ENCODE peak calls at places on chromosomes 11 and 22, in seven cellular contexts. One of them, this sample, is unnamed.

GRCh38 chr11:120134106-120134930 is 3.6 kb downstream of the TRIM29 start:
- DNase-seq in GM12878: no peak
- DNase-seq in SK-N-SH: peak
- DNase-seq in K562: no peak
- DNase-seq in H1: no peak
- DNase-seq in HepG2: no peak
- DNase-seq in HCT116: no peak
- DNase-seq in this sample: no peak

GRCh38 chr11:112321521-112322172 is 61.0 kb upstream of the PLET1 start:
- DNase-seq in H1: peak
- DNase-seq in GM12878: peak
- DNase-seq in HCT116: peak
- DNase-seq in K562: no peak
- DNase-seq in HepG2: peak
- DNase-seq in SK-N-SH: no peak
- DNase-seq in this sample: no peak

GRCh38 chr22:49589301-49589700 is 238.4 kb downstream of the BRD1 start:
- DNase-seq in H1: no peak
- DNase-seq in HepG2: no peak
- DNase-seq in SK-N-SH: no peak
- DNase-seq in HCT116: no peak
- DNase-seq in K562: no peak
- DNase-seq in GM12878: no peak
- DNase-seq in this sample: no peak

GRCh38 chr22:44625981-44626687 is 75.9 kb upstream of the PRR5 start:
- DNase-seq in GM12878: peak
- DNase-seq in HCT116: peak
- DNase-seq in K562: peak
- DNase-seq in SK-N-SH: peak
- DNase-seq in HepG2: peak
- DNase-seq in H1: peak
- DNase-seq in this sample: peak

GRCh38 chr11:103671143-103671651 is 365.2 kb upstream of the DDI1 start:
- DNase-seq in HepG2: no peak
- DNase-seq in HCT116: no peak
- DNase-seq in K562: no peak
- DNase-seq in SK-N-SH: no peak
- DNase-seq in H1: no peak
- DNase-seq in GM12878: no peak
- DNase-seq in this sample: no peak

GRCh38 chr11:76662656-76663460 is 7.7 kb downstream of the LRRC32 start:
- DNase-seq in SK-N-SH: no peak
- DNase-seq in K562: no peak
- DNase-seq in H1: no peak
- DNase-seq in HepG2: no peak
- DNase-seq in HCT116: no peak
- DNase-seq in GM12878: no peak
- DNase-seq in this sample: no peak

GRCh38 chr11:14499178-14499559 is 442 bp downstream of the COPB1 start:
- DNase-seq in SK-N-SH: no peak
- DNase-seq in K562: peak
- DNase-seq in HepG2: peak
- DNase-seq in GM12878: no peak
- DNase-seq in H1: no peak
- DNase-seq in HCT116: no peak
- DNase-seq in this sample: no peak

GRCh38 chr22:25564320-25564978 is at the start of gene GRK3:
- DNase-seq in HCT116: peak
- DNase-seq in H1: peak
- DNase-seq in K562: peak
- DNase-seq in HepG2: no peak
- DNase-seq in GM12878: no peak
- DNase-seq in SK-N-SH: peak
- DNase-seq in this sample: peak

GRCh38 chr11:104432981-104433380 is 269.0 kb upstream of the PDGFD start:
- DNase-seq in HCT116: no peak
- DNase-seq in HepG2: no peak
- DNase-seq in H1: no peak
- DNase-seq in SK-N-SH: peak
- DNase-seq in K562: no peak
- DNase-seq in GM12878: no peak
- DNase-seq in this sample: no peak

GRCh38 chr22:28332410-28332809 is 347.2 kb downstream of the TTC28 start:
- DNase-seq in K562: no peak
- DNase-seq in SK-N-SH: no peak
- DNase-seq in GM12878: no peak
- DNase-seq in H1: no peak
- DNase-seq in HepG2: no peak
- DNase-seq in HCT116: no peak
- DNase-seq in this sample: no peak

GRCh38 chr11:121291896-121292502 is 572 bp upstream of the SC5D start:
- DNase-seq in K562: no peak
- DNase-seq in H1: no peak
- DNase-seq in GM12878: peak
- DNase-seq in HCT116: no peak
- DNase-seq in HepG2: no peak
- DNase-seq in SK-N-SH: peak
- DNase-seq in this sample: no peak

GRCh38 chr11:60783911-60784310 is 1.2 kb upstream of the MS4A10 start:
- DNase-seq in K562: no peak
- DNase-seq in SK-N-SH: no peak
- DNase-seq in H1: no peak
- DNase-seq in HCT116: no peak
- DNase-seq in HepG2: no peak
- DNase-seq in GM12878: no peak
- DNase-seq in this sample: no peak

GRCh38 chr11:13289081-13289480 is 11.5 kb downstream of the BMAL1 start:
- DNase-seq in HCT116: no peak
- DNase-seq in GM12878: no peak
- DNase-seq in H1: no peak
- DNase-seq in SK-N-SH: peak
- DNase-seq in HepG2: no peak
- DNase-seq in K562: no peak
- DNase-seq in this sample: peak

GRCh38 chr11:34341096-34341495 is 16.7 kb downstream of the ABTB2 start:
- DNase-seq in H1: no peak
- DNase-seq in K562: no peak
- DNase-seq in GM12878: no peak
- DNase-seq in SK-N-SH: no peak
- DNase-seq in HepG2: no peak
- DNase-seq in HCT116: no peak
- DNase-seq in this sample: no peak

GRCh38 chr11:9461068-9461759 is 402 bp downstream of the ZNF143 start:
- DNase-seq in H1: no peak
- DNase-seq in K562: peak
- DNase-seq in HepG2: peak
- DNase-seq in SK-N-SH: peak
- DNase-seq in HCT116: no peak
- DNase-seq in GM12878: peak
- DNase-seq in this sample: peak

GRCh38 chr11:95576149-95576851 is 213.3 kb downstream of the FAM76B start:
- DNase-seq in K562: no peak
- DNase-seq in GM12878: no peak
- DNase-seq in H1: no peak
- DNase-seq in HCT116: no peak
- DNase-seq in SK-N-SH: no peak
- DNase-seq in HepG2: no peak
- DNase-seq in this sample: no peak

GRCh38 chr11:75583710-75584658 is 21.9 kb downstream of the SERPINH1 start:
- DNase-seq in H1: no peak
- DNase-seq in K562: peak
- DNase-seq in GM12878: no peak
- DNase-seq in SK-N-SH: peak
- DNase-seq in HepG2: no peak
- DNase-seq in HCT116: no peak
- DNase-seq in this sample: peak
- TF ChIP-seq JUND in H1: no peak
- TF ChIP-seq JUND in K562: no peak
- TF ChIP-seq JUND in GM12878: no peak
- TF ChIP-seq JUND in SK-N-SH: no peak
- TF ChIP-seq JUND in HepG2: no peak
- TF ChIP-seq JUND in HCT116: no peak
- TF ChIP-seq JUND in this sample: no peak

GRCh38 chr22:42270178-42270511 is 308 bp downstream of the TCF20 start:
- DNase-seq in K562: peak
- DNase-seq in HepG2: no peak
- DNase-seq in HCT116: peak
- DNase-seq in H1: no peak
- DNase-seq in SK-N-SH: no peak
- DNase-seq in GM12878: no peak
- DNase-seq in this sample: peak

GRCh38 chr22:42268852-42269406 is 1.5 kb downstream of the TCF20 start:
- DNase-seq in GM12878: no peak
- DNase-seq in H1: no peak
- DNase-seq in K562: no peak
- DNase-seq in HepG2: no peak
- DNase-seq in SK-N-SH: peak
- DNase-seq in HCT116: no peak
- DNase-seq in this sample: no peak

GRCh38 chr22:42271191-42271813 is 849 bp upstream of the TCF20 start:
- DNase-seq in HCT116: no peak
- DNase-seq in SK-N-SH: no peak
- DNase-seq in HepG2: no peak
- DNase-seq in GM12878: no peak
- DNase-seq in H1: no peak
- DNase-seq in K562: no peak
- DNase-seq in this sample: no peak

GRCh38 chr22:42270512-42271190 is at the start of gene TCF20:
- DNase-seq in SK-N-SH: peak
- DNase-seq in GM12878: no peak
- DNase-seq in HCT116: peak
- DNase-seq in HepG2: peak
- DNase-seq in H1: no peak
- DNase-seq in K562: peak
- DNase-seq in this sample: peak

GRCh38 chr22:42269407-42270177 is 861 bp downstream of the TCF20 start:
- DNase-seq in SK-N-SH: peak
- DNase-seq in H1: no peak
- DNase-seq in GM12878: no peak
- DNase-seq in HepG2: peak
- DNase-seq in K562: peak
- DNase-seq in HCT116: peak
- DNase-seq in this sample: peak
- TF ChIP-seq JUND in SK-N-SH: no peak
- TF ChIP-seq JUND in H1: no peak
- TF ChIP-seq JUND in GM12878: no peak
- TF ChIP-seq JUND in HepG2: no peak
- TF ChIP-seq JUND in K562: no peak
- TF ChIP-seq JUND in HCT116: no peak
- TF ChIP-seq JUND in this sample: no peak

DNA sequence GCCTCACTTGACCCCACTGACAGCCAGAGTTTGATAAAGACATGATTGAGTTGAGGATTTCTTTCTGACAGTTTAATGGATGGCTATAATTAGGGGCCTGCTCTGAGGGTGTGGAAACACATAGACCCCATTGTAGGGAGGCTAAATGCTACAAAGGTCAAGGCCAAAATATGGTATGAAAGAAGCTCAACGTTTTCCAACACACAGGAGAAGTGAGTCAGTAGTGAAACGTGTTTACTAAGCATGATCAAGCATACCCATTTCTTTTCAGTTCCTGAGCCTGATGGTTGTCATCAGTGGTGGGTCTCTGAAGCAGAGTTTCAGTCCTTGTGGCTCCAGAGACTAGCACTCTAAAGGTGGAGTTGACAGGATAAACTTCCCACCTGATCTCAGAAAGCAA is 69.7 kb downstream of the SNX19 start:
- DNase-seq in GM12878: no peak
- DNase-seq in H1: no peak
- DNase-seq in HCT116: no peak
- DNase-seq in HepG2: peak
- DNase-seq in K562: no peak
- DNase-seq in SK-N-SH: no peak
- DNase-seq in this sample: no peak
- TF ChIP-seq JUND in GM12878: no peak
- TF ChIP-seq JUND in H1: no peak
- TF ChIP-seq JUND in HCT116: no peak
- TF ChIP-seq JUND in HepG2: no peak
- TF ChIP-seq JUND in K562: no peak
- TF ChIP-seq JUND in SK-N-SH: no peak
- TF ChIP-seq JUND in this sample: no peak

GRCh38 chr22:21029486-21030025 is 2.8 kb downstream of the SLC7A4 start:
- DNase-seq in SK-N-SH: no peak
- DNase-seq in H1: no peak
- DNase-seq in HepG2: no peak
- DNase-seq in K562: no peak
- DNase-seq in GM12878: no peak
- DNase-seq in HCT116: no peak
- DNase-seq in this sample: no peak

GRCh38 chr22:21030621-21031544 is 1.5 kb downstream of the SLC7A4 start:
- DNase-seq in H1: no peak
- DNase-seq in K562: no peak
- DNase-seq in HCT116: no peak
- DNase-seq in GM12878: no peak
- DNase-seq in SK-N-SH: no peak
- DNase-seq in HepG2: no peak
- DNase-seq in this sample: no peak

GRCh38 chr22:21026783-21027692 is 5.3 kb downstream of the SLC7A4 start:
- DNase-seq in HCT116: no peak
- DNase-seq in SK-N-SH: no peak
- DNase-seq in K562: no peak
- DNase-seq in HepG2: no peak
- DNase-seq in H1: no peak
- DNase-seq in GM12878: no peak
- DNase-seq in this sample: no peak

GRCh38 chr22:21030032-21030431 is 2.3 kb downstream of the SLC7A4 start:
- DNase-seq in H1: no peak
- DNase-seq in K562: no peak
- DNase-seq in SK-N-SH: no peak
- DNase-seq in HepG2: no peak
- DNase-seq in GM12878: no peak
- DNase-seq in HCT116: no peak
- DNase-seq in this sample: no peak

DNA sequence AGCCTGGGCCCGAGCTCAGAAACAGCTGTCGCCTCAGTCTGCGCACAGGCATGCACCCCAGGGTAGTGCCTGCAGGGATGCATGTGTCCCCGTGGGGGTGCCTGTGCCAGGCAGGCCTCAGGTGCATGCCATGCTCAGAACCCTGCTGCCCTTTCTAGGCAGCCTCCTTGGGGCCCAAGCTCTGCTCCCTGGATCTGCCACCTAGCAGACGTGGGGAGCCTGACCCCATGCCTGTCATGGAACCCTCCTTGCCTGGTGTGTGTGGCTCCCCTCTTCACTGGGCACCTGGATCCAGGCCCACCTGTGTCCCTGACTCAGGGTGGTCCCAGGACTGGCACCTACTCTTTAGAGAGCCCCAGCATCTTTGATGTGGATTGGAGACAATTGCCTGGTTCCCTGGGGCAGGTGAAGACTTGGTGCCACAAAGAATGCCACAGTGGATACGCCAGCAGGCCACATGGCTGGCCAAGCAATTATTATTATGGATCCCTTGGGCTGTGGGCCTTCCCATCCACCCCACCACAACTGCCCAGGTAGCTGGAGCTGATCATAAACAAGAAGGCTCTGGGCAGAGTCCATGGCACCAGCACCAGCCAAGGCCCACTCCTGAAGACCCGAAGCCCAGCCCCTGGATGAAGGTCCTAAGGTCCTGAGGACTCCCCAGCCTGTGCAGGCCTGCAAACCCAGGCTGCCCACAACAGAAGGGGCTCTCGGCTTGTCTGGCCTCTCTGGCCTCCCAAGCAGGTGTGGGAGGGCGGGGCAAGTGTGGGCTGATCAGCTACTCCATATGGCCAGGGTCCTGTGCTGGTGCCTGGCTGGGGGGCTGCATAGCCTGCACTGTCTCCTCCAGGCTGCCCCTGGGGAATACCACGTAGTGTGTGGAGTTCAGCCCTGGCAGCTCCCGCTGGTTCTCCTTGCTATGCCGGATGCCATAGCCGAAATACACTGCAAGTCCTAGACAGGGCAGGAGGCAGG is 3.8 kb downstream of the SLC7A4 start:
- DNase-seq in SK-N-SH: no peak
- DNase-seq in HepG2: no peak
- DNase-seq in GM12878: no peak
- DNase-seq in H1: no peak
- DNase-seq in K562: no peak
- DNase-seq in HCT116: no peak
- DNase-seq in this sample: no peak
- TF ChIP-seq JUND in SK-N-SH: no peak
- TF ChIP-seq JUND in HepG2: no peak
- TF ChIP-seq JUND in GM12878: no peak
- TF ChIP-seq JUND in H1: no peak
- TF ChIP-seq JUND in K562: no peak
- TF ChIP-seq JUND in HCT116: no peak
- TF ChIP-seq JUND in this sample: no peak